ENCODE peak calls at places on chromosome 11, in nine cellular contexts. T is pancreas; N is left lung; E is right atrium auricular region; C is heart left ventricle; G is upper lobe of left lung; X is CD8-positive, alpha-beta memory T cell; A is A549; Q is IMR-90. I is an unnamed sample.
A peak's percentile ranks its signal among the peaks of the same experiment; 100 is the strongest.

GRCh38 chr11:36744375-36745168 is 146.5 kb upstream of the RAG2 start:
- DNase-seq in T (peak; percentile 64), N (peak; percentile 56), E (peak; percentile 79), C (peak; percentile 50), G (no peak), X (peak; percentile 38), A (peak; percentile 73), Q (peak; percentile 66), I (peak; percentile 73)

GRCh38 chr11:133619973-133620372 is 87.7 kb upstream of the OPCML start:
- DNase-seq in T (no peak), N (no peak), E (no peak), C (no peak), G (no peak), X (no peak), A (no peak), Q (no peak), I (no peak)

GRCh38 chr11:1920128-1920908 is 815 bp downstream of the TNNT3 start:
- DNase-seq in T (no peak), N (peak; percentile 25), E (no peak), C (no peak), G (peak; percentile 63), X (no peak), A (no peak), Q (no peak), I (no peak)

GRCh38 chr11:2572491-2573239 is 127.1 kb downstream of the KCNQ1OT1 start:
- DNase-seq in T (no peak), N (no peak), E (no peak), C (no peak), G (peak; percentile 61), X (no peak), A (no peak), Q (no peak), I (peak; percentile 41)

GRCh38 chr11:72773291-72773690 is 20.6 kb downstream of the STARD10 start:
- DNase-seq in T (peak; percentile 63), N (no peak), E (peak; percentile 81), C (peak; percentile 57), G (no peak), X (no peak), A (no peak), Q (peak; percentile 93), I (no peak)

GRCh38 chr11:94959179-94959578 is 14.2 kb downstream of the CWC15 start:
- DNase-seq in T (no peak), N (no peak), E (no peak), C (no peak), G (no peak), X (no peak), A (no peak), Q (no peak), I (no peak)

GRCh38 chr11:36014906-36015305 is 71.0 kb downstream of the LDLRAD3 start:
- DNase-seq in T (no peak), N (no peak), E (no peak), C (no peak), G (no peak), X (no peak), A (no peak), Q (no peak), I (no peak)

GRCh38 chr11:110481523-110481922 is 51.8 kb downstream of the FDX1 start:
- DNase-seq in T (no peak), N (no peak), E (no peak), C (no peak), G (no peak), X (no peak), A (no peak), Q (no peak), I (no peak)

GRCh38 chr11:115617767-115618166 is 113.6 kb upstream of the CADM1 start:
- DNase-seq in T (no peak), N (no peak), E (no peak), C (no peak), G (no peak), X (no peak), A (no peak), Q (peak; percentile 27), I (no peak)

GRCh38 chr11:113147249-113147648 is 167.1 kb upstream of the TTC12 start:
- DNase-seq in T (no peak), N (no peak), E (no peak), C (no peak), G (no peak), X (no peak), A (no peak), Q (no peak), I (no peak)

GRCh38 chr11:46055371-46055770 is 65.9 kb downstream of the PHF21A start:
- DNase-seq in T (no peak), N (no peak), E (no peak), C (no peak), G (no peak), X (no peak), A (no peak), Q (peak; percentile 86), I (no peak)

GRCh38 chr11:134414036-134414731 is 2.1 kb upstream of the B3GAT1 start:
- DNase-seq in T (no peak), N (no peak), E (no peak), C (no peak), G (no peak), X (no peak), A (no peak), Q (no peak), I (no peak)

GRCh38 chr11:105582497-105582896 is 27.4 kb upstream of the GRIA4 start:
- DNase-seq in T (no peak), N (no peak), E (no peak), C (no peak), G (no peak), X (no peak), A (no peak), Q (no peak), I (no peak)

GRCh38 chr11:47932544-47932943 is 47.8 kb upstream of the PTPRJ start:
- DNase-seq in T (no peak), N (no peak), E (no peak), C (no peak), G (no peak), X (no peak), A (no peak), Q (no peak), I (no peak)

GRCh38 chr11:47923667-47924066 is 56.7 kb upstream of the PTPRJ start:
- DNase-seq in T (peak; percentile 52), N (peak; percentile 45), E (no peak), C (peak; percentile 49), G (no peak), X (no peak), A (no peak), Q (peak; percentile 51), I (no peak)

GRCh38 chr11:47924184-47924671 is 56.1 kb upstream of the PTPRJ start:
- DNase-seq in T (peak; percentile 92), N (peak; percentile 71), E (no peak), C (no peak), G (no peak), X (no peak), A (peak; percentile 88), Q (peak; percentile 86), I (no peak)

DNA sequence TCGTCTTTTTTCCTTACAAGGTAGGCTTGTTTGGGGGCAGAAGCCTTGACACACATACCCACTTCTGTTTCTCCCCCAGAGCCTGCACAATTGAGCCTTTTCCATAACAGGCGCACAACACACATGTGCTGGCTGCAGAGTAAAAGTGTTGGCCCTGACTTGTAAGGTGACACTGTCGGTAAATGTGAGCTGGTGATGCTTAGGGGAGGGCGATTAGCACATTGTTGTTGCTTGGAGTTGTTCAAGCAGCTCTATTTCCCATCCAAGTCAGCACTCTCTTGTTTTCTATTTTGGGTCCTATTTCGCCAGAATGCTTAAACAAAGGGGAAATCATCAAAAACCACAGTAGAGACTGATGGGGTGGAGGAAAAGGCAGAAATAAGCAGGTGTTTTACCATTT is 51.9 kb upstream of the PTPRJ start:
- DNase-seq in T (no peak), N (no peak), E (no peak), C (no peak), G (no peak), X (no peak), A (no peak), Q (no peak), I (no peak)
- H3K27ac ChIP-seq in T (no peak overlapping the region), N (no peak overlapping the region), E (no peak overlapping the region), C (no peak overlapping the region), G (no peak overlapping the region), X (no peak overlapping the region), A (peak overlapping the region; percentile 66), Q (no peak overlapping the region), I (no peak overlapping the region)

DNA sequence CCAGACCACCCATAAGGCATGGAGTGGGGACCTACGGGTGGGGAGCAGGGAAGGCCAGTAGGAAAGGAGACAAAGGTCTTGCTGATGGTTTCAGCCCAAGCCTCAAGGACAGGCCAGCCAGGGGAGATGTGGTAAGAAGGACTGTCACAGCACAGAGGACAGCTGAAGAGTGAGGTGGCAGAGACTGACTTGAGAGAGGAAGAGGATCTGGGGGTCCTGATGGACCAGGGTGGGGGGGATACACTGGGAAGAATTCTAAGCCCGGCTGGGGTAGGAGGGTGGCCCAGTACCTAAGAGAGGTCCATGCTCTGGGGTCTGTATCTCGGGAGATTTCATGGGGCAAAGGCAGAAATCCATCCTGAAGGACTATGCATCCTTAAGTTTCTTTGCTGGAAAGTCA is 66.1 kb upstream of the THY1 start:
- DNase-seq in T (no peak), N (peak; percentile 15), E (no peak), C (no peak), G (no peak), X (no peak), A (no peak), Q (no peak), I (peak; percentile 26)
- H3K4me1 ChIP-seq in T (no peaks in the 10 kb centered on the region), N (no peaks in the 10 kb centered on the region), E (no peaks in the 10 kb centered on the region), C (no peaks in the 10 kb centered on the region), G (no peaks in the 10 kb centered on the region), X (no peaks in the 10 kb centered on the region), A (no peaks in the 10 kb centered on the region), Q (no peaks in the 10 kb centered on the region), I (no peaks in the 10 kb centered on the region)

GRCh38 chr11:33060271-33060670 is 20.9 kb downstream of the TCP11L1 start:
- DNase-seq in T (no peak), N (no peak), E (no peak), C (no peak), G (no peak), X (no peak), A (no peak), Q (no peak), I (no peak)
- H3K27ac ChIP-seq in T (no peak overlapping the region), N (no peak overlapping the region), E (no peak overlapping the region), C (no peak overlapping the region), G (no peak overlapping the region), X (no peak overlapping the region), A (peak overlapping the region; percentile 88), Q (no peak overlapping the region), I (no peak overlapping the region)

GRCh38 chr11:64057890-64058289 is 22.2 kb downstream of the FLRT1 start:
- DNase-seq in T (no peak), N (no peak), E (no peak), C (no peak), G (no peak), X (no peak), A (no peak), Q (no peak), I (no peak)

GRCh38 chr11:64060263-64060860 is 24.6 kb downstream of the FLRT1 start:
- DNase-seq in T (no peak), N (no peak), E (no peak), C (no peak), G (peak; percentile 79), X (no peak), A (no peak), Q (no peak), I (no peak)

GRCh38 chr11:64056861-64057260 is 21.1 kb downstream of the FLRT1 start:
- DNase-seq in T (no peak), N (no peak), E (no peak), C (no peak), G (peak; percentile 64), X (no peak), A (no peak), Q (no peak), I (no peak)

GRCh38 chr11:64059339-64060176 is 23.8 kb downstream of the FLRT1 start:
- DNase-seq in T (no peak), N (no peak), E (no peak), C (no peak), G (peak; percentile 63), X (no peak), A (no peak), Q (no peak), I (no peak)

GRCh38 chr11:64058494-64058893 is 22.8 kb downstream of the FLRT1 start:
- DNase-seq in T (no peak), N (no peak), E (no peak), C (peak; percentile 79), G (peak; percentile 75), X (no peak), A (no peak), Q (no peak), I (no peak)
- H3K4me1 ChIP-seq in T (no peaks in the 10 kb centered on the region), N (no peaks in the 10 kb centered on the region), E (peaks cover 65% of the 10 kb centered on the region), C (peaks cover 16% of the 10 kb centered on the region), G (peaks cover 14% of the 10 kb centered on the region), X (peaks cover 10% of the 10 kb centered on the region), A (peaks cover 8% of the 10 kb centered on the region), Q (peaks cover 5% of the 10 kb centered on the region), I (peaks cover 10% of the 10 kb centered on the region)

I was measured in suprapubic skin.